ENCODE peak calls at places on chromosomes 6 and 20, in eight cellular contexts. H is suprapubic skin, P is breast epithelium, D is OCI-LY7, R is fibroblast of lung, C is GM12878, M is heart left ventricle, U is A673. J is an unnamed sample.

GRCh38 chr6:82251942-82252341 is 4.4 kb upstream of the IBTK start:
- DNase-seq in H (no peak), P (no peak), D (peak), R (peak), C (no peak), M (no peak), U (peak), J (no peak)

GRCh38 chr6:29005183-29005885 is at the start of gene ZNF311:
- DNase-seq in H (no peak), P (no peak), D (no peak), R (peak), C (no peak), M (no peak), U (peak), J (no peak)

GRCh38 chr6:41336824-41337223 is 1.4 kb downstream of the NCR2 start:
- DNase-seq in H (no peak), P (no peak), D (no peak), R (no peak), C (no peak), M (no peak), U (peak), J (no peak)

GRCh38 chr20:41191562-41192500 is 54.5 kb downstream of the PLCG1 start:
- DNase-seq in H (no peak), P (no peak), D (no peak), R (no peak), C (no peak), M (no peak), U (no peak), J (no peak)

GRCh38 chr6:152094992-152095592 is 287.6 kb downstream of the ESR1 start:
- DNase-seq in H (no peak), P (no peak), D (no peak), R (peak), C (no peak), M (peak), U (peak), J (no peak)

GRCh38 chr20:11247059-11247630 is 573.3 kb upstream of the JAG1 start:
- DNase-seq in H (no peak), P (no peak), D (no peak), R (no peak), C (no peak), M (no peak), U (no peak), J (no peak)

GRCh38 chr20:32638848-32639247 is 34.9 kb downstream of the C20orf203 start:
- DNase-seq in H (no peak), P (no peak), D (no peak), R (no peak), C (no peak), M (no peak), U (peak), J (no peak)

GRCh38 chr6:90790696-90791095 is 203.8 kb upstream of the MAP3K7 start:
- DNase-seq in H (no peak), P (no peak), D (no peak), R (peak), C (no peak), M (no peak), U (no peak), J (no peak)

GRCh38 chr6:104595315-104595820 is 264.4 kb downstream of the HACE1 start:
- DNase-seq in H (no peak), P (no peak), D (no peak), R (no peak), C (no peak), M (no peak), U (no peak), J (no peak)

GRCh38 chr20:34180460-34181108 is 60.6 kb upstream of the ASIP start:
- DNase-seq in H (no peak), P (no peak), D (no peak), R (no peak), C (no peak), M (no peak), U (no peak), J (no peak)

GRCh38 chr6:39206250-39206721 is 23.0 kb downstream of the KCNK5 start:
- DNase-seq in H (no peak), P (no peak), D (no peak), R (no peak), C (no peak), M (no peak), U (no peak), J (no peak)

GRCh38 chr6:142756215-142756630 is 188.8 kb downstream of the HIVEP2 start:
- DNase-seq in H (no peak), P (no peak), D (no peak), R (peak), C (no peak), M (no peak), U (no peak), J (no peak)

GRCh38 chr6:132220800-132221199 is 180.5 kb downstream of the MOXD1 start:
- DNase-seq in H (no peak), P (no peak), D (no peak), R (no peak), C (no peak), M (no peak), U (no peak), J (no peak)

GRCh38 chr6:33742837-33743236 is 3.9 kb downstream of the IP6K3 start:
- DNase-seq in H (no peak), P (no peak), D (no peak), R (no peak), C (no peak), M (no peak), U (no peak), J (no peak)

GRCh38 chr6:33745558-33745957 is 1.1 kb downstream of the IP6K3 start:
- DNase-seq in H (no peak), P (no peak), D (no peak), R (peak), C (no peak), M (no peak), U (no peak), J (no peak)

GRCh38 chr6:33746036-33746600 is 587 bp downstream of the IP6K3 start:
- DNase-seq in H (no peak), P (no peak), D (no peak), R (peak), C (no peak), M (peak), U (peak), J (peak)

GRCh38 chr6:33744895-33745546 is 1.7 kb downstream of the IP6K3 start:
- DNase-seq in H (no peak), P (no peak), D (no peak), R (no peak), C (no peak), M (no peak), U (peak), J (no peak)

DNA sequence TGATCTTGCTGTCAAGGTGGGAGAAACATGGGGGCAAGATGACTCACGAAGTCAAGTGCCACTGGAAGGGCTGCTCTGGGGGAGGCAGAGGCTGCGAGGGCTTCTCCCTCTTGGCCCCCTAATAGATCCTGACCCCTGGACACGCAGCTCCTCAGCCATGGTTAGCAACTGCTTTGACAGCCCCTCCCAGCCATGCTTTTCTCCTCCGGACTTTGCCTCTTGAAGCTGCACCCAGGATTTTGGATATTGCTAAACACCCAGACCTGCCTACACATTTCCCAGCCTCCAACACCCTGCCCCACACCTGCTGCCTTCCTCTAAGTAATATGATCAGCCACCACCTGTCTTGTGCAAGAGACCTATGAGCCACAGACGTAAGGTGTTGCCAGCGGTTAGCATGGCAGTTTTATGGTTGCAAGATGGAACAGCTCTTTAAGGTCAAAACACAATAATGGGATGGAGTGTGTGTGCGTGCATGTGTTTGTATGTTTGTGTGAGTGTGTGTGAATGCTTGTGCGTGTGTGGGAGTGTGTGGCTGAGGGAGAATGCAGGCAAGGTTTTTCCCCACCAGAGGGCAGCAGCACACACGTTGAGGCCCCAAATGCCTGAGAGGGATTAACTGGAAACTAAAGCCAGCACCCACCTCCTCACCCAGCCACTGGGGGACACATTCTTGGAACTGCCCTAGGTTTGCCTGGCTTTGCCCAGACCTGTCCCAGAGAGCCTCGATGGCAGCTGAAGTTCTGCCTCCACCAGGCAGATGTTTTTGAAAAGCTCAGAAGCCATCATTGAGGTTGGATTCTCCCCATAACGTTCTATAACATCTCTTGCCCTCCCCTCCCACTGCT is 2.5 kb downstream of the IP6K3 start:
- DNase-seq in H (no peak), P (peak), D (peak), R (peak), C (no peak), M (no peak), U (peak), J (peak)
- H3K4me3 ChIP-seq in H (no peak), P (peak), D (no peak), R (no peak), C (no peak), M (peak), U (no peak), J (peak)

GRCh38 chr6:36976005-36976261 is 10.1 kb downstream of the MTCH1 start:
- DNase-seq in H (no peak), P (no peak), D (no peak), R (no peak), C (no peak), M (no peak), U (no peak), J (no peak)

GRCh38 chr6:36976509-36976908 is 9.5 kb downstream of the MTCH1 start:
- DNase-seq in H (no peak), P (no peak), D (no peak), R (no peak), C (no peak), M (no peak), U (no peak), J (no peak)

GRCh38 chr6:36976931-36977330 is 9.1 kb downstream of the MTCH1 start:
- DNase-seq in H (no peak), P (no peak), D (no peak), R (no peak), C (no peak), M (no peak), U (no peak), J (no peak)

GRCh38 chr6:36973647-36974046 is 12.3 kb downstream of the MTCH1 start:
- DNase-seq in H (no peak), P (no peak), D (no peak), R (no peak), C (no peak), M (no peak), U (no peak), J (no peak)

GRCh38 chr6:36975231-36976004 is 10.6 kb downstream of the MTCH1 start:
- DNase-seq in H (no peak), P (no peak), D (no peak), R (no peak), C (no peak), M (no peak), U (no peak), J (no peak)
- H3K27ac ChIP-seq in H (no peak), P (peak), D (no peak), R (no peak), C (no peak), M (peak), U (no peak), J (no peak)

DNA sequence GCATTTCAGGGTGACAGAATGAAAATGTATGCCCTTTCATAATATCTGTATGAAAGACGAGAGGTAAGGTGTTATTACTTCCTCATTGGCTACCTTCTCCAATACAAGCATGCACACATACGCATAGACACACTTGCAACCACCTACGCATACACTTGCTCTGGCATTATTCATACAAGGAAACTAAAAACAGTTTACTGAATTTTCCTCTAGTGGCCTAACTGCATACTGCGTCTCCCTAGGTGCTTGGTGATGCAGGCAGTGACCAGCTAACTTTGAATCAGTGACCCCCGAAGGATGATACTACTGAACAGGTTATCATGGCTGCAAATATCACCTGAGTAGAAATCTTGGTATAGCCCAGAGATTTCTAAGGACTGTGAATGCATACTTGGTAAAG is 593.1 kb downstream of the PKHD1 start:
- DNase-seq in H (no peak), P (no peak), D (no peak), R (no peak), C (no peak), M (no peak), U (no peak), J (no peak)
- TF ChIP-seq CTCF in H (no peak), P (peak), D (no peak), R (no peak), C (peak), M (no peak), U (peak), J (no peak)

GRCh38 chr6:119280586-119281163 is 68.9 kb downstream of the MAN1A1 start:
- DNase-seq in H (no peak), P (no peak), D (no peak), R (peak), C (no peak), M (no peak), U (no peak), J (no peak)
- H3K4me3 ChIP-seq in H (no peak), P (no peak), D (no peak), R (no peak), C (no peak), M (no peak), U (no peak), J (no peak)

DNA sequence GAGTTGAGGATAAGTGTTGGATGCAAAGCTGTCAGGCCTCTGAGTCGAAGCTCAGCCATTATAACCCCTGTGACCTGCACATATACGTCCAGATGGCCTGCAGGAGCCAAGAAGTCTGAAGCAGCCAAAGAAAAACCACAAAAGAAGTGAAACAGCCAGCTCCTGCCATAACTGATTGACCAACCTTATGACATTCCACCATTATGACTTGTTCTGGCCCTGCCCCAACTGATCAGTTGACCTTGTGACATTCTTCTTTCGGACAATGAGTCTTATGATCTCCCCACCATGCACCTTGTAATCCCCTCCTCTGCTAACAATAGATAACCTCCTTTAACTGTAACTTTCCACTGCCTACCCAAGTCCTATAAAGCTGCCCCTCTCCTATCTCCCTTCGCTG is 133.7 kb upstream of the AGPAT4 start:
- DNase-seq in H (no peak), P (no peak), D (no peak), R (peak), C (peak), M (no peak), U (no peak), J (no peak)
- H3K27ac ChIP-seq in H (no peak), P (no peak), D (no peak), R (peak), C (no peak), M (no peak), U (no peak), J (no peak)

GRCh38 chr6:53172468-53172803 is 23.8 kb upstream of the GCM1 start:
- DNase-seq in H (no peak), P (no peak), D (no peak), R (no peak), C (no peak), M (no peak), U (no peak), J (no peak)
- TF ChIP-seq CTCF in H (no peak), P (no peak), D (no peak), R (no peak), C (no peak), M (no peak), U (no peak), J (no peak)

J was measured in dorsolateral prefrontal cortex.